ENCODE peak calls at places on chromosomes 1 and 21, in nine cellular contexts. One of them, this sample, is unnamed.

GRCh38 chr1:165717918-165718515 is 19.7 kb upstream of the ALDH9A1 start:
- DNase-seq in A549: peak
- DNase-seq in astrocyte of the spinal cord: peak
- DNase-seq in spleen: no peak
- DNase-seq in ovary: no peak
- DNase-seq in IMR-90: peak
- DNase-seq in Peyer's patch: no peak
- DNase-seq in epithelial cell of esophagus: peak
- DNase-seq in ascending aorta: no peak
- DNase-seq in this sample: peak

GRCh38 chr1:113479713-113480676 is 89.7 kb downstream of the MAGI3 start:
- DNase-seq in ascending aorta: no peak
- DNase-seq in ovary: no peak
- DNase-seq in spleen: no peak
- DNase-seq in A549: peak
- DNase-seq in astrocyte of the spinal cord: peak
- DNase-seq in IMR-90: no peak
- DNase-seq in Peyer's patch: peak
- DNase-seq in epithelial cell of esophagus: peak
- DNase-seq in this sample: peak

GRCh38 chr1:42777860-42778259 is 6.9 kb upstream of the TMEM269 start:
- DNase-seq in IMR-90: peak
- DNase-seq in spleen: no peak
- DNase-seq in astrocyte of the spinal cord: peak
- DNase-seq in Peyer's patch: no peak
- DNase-seq in ascending aorta: no peak
- DNase-seq in ovary: no peak
- DNase-seq in A549: peak
- DNase-seq in epithelial cell of esophagus: peak
- DNase-seq in this sample: peak

GRCh38 chr1:55204997-55205396 is 10.2 kb downstream of the USP24 start:
- DNase-seq in A549: no peak
- DNase-seq in Peyer's patch: no peak
- DNase-seq in ascending aorta: no peak
- DNase-seq in astrocyte of the spinal cord: no peak
- DNase-seq in spleen: no peak
- DNase-seq in IMR-90: no peak
- DNase-seq in epithelial cell of esophagus: no peak
- DNase-seq in ovary: no peak
- DNase-seq in this sample: no peak

GRCh38 chr1:245279346-245279745 is 124.6 kb downstream of the KIF26B start:
- DNase-seq in astrocyte of the spinal cord: no peak
- DNase-seq in IMR-90: no peak
- DNase-seq in ovary: no peak
- DNase-seq in ascending aorta: no peak
- DNase-seq in Peyer's patch: no peak
- DNase-seq in A549: no peak
- DNase-seq in spleen: no peak
- DNase-seq in epithelial cell of esophagus: no peak
- DNase-seq in this sample: no peak

GRCh38 chr1:214566158-214567104 is 15.0 kb upstream of the PTPN14 start:
- DNase-seq in epithelial cell of esophagus: peak
- DNase-seq in IMR-90: peak
- DNase-seq in astrocyte of the spinal cord: peak
- DNase-seq in spleen: no peak
- DNase-seq in ovary: no peak
- DNase-seq in ascending aorta: no peak
- DNase-seq in Peyer's patch: no peak
- DNase-seq in A549: peak
- DNase-seq in this sample: peak

GRCh38 chr1:113615425-113615824 is 143.9 kb downstream of the PHTF1 start:
- DNase-seq in IMR-90: peak
- DNase-seq in ovary: no peak
- DNase-seq in A549: no peak
- DNase-seq in epithelial cell of esophagus: peak
- DNase-seq in spleen: no peak
- DNase-seq in astrocyte of the spinal cord: peak
- DNase-seq in Peyer's patch: no peak
- DNase-seq in ascending aorta: no peak
- DNase-seq in this sample: peak

GRCh38 chr1:195096051-195096521 is 1512.2 kb downstream of the KCNT2 start:
- DNase-seq in Peyer's patch: no peak
- DNase-seq in spleen: no peak
- DNase-seq in IMR-90: no peak
- DNase-seq in ascending aorta: no peak
- DNase-seq in astrocyte of the spinal cord: no peak
- DNase-seq in A549: no peak
- DNase-seq in epithelial cell of esophagus: no peak
- DNase-seq in ovary: no peak
- DNase-seq in this sample: no peak

GRCh38 chr1:15409400-15410222 is at the start of gene EFHD2:
- DNase-seq in spleen: peak
- DNase-seq in ovary: peak
- DNase-seq in A549: peak
- DNase-seq in ascending aorta: peak
- DNase-seq in Peyer's patch: peak
- DNase-seq in epithelial cell of esophagus: peak
- DNase-seq in IMR-90: peak
- DNase-seq in astrocyte of the spinal cord: peak
- DNase-seq in this sample: peak

GRCh38 chr1:108591471-108591870 is 31.6 kb downstream of the EEIG2 start:
- DNase-seq in epithelial cell of esophagus: no peak
- DNase-seq in Peyer's patch: no peak
- DNase-seq in ascending aorta: peak
- DNase-seq in IMR-90: no peak
- DNase-seq in astrocyte of the spinal cord: no peak
- DNase-seq in spleen: no peak
- DNase-seq in ovary: no peak
- DNase-seq in A549: no peak
- DNase-seq in this sample: no peak
- TF ChIP-seq CTCF in epithelial cell of esophagus: no peak
- TF ChIP-seq CTCF in Peyer's patch: no peak
- TF ChIP-seq CTCF in ascending aorta: no peak
- TF ChIP-seq CTCF in IMR-90: no peak
- TF ChIP-seq CTCF in astrocyte of the spinal cord: no peak
- TF ChIP-seq CTCF in spleen: no peak
- TF ChIP-seq CTCF in ovary: no peak
- TF ChIP-seq CTCF in A549: no peak
- TF ChIP-seq CTCF in this sample: no peak

GRCh38 chr21:39182016-39182415 is 1.2 kb downstream of the PSMG1 start:
- DNase-seq in IMR-90: no peak
- DNase-seq in A549: no peak
- DNase-seq in ascending aorta: no peak
- DNase-seq in epithelial cell of esophagus: no peak
- DNase-seq in ovary: no peak
- DNase-seq in spleen: no peak
- DNase-seq in astrocyte of the spinal cord: no peak
- DNase-seq in Peyer's patch: no peak
- DNase-seq in this sample: no peak

GRCh38 chr21:39182484-39183271 is 573 bp downstream of the PSMG1 start:
- DNase-seq in spleen: no peak
- DNase-seq in epithelial cell of esophagus: peak
- DNase-seq in ascending aorta: peak
- DNase-seq in ovary: no peak
- DNase-seq in astrocyte of the spinal cord: peak
- DNase-seq in Peyer's patch: no peak
- DNase-seq in IMR-90: no peak
- DNase-seq in A549: peak
- DNase-seq in this sample: peak

GRCh38 chr21:39183272-39184049 is at the start of gene PSMG1:
- DNase-seq in IMR-90: peak
- DNase-seq in epithelial cell of esophagus: peak
- DNase-seq in ascending aorta: peak
- DNase-seq in Peyer's patch: peak
- DNase-seq in spleen: peak
- DNase-seq in A549: peak
- DNase-seq in astrocyte of the spinal cord: peak
- DNase-seq in ovary: peak
- DNase-seq in this sample: peak

GRCh38 chr21:39180429-39181019 is 2.7 kb downstream of the PSMG1 start:
- DNase-seq in Peyer's patch: no peak
- DNase-seq in A549: peak
- DNase-seq in ovary: no peak
- DNase-seq in astrocyte of the spinal cord: no peak
- DNase-seq in IMR-90: no peak
- DNase-seq in epithelial cell of esophagus: peak
- DNase-seq in spleen: no peak
- DNase-seq in ascending aorta: no peak
- DNase-seq in this sample: no peak

DNA sequence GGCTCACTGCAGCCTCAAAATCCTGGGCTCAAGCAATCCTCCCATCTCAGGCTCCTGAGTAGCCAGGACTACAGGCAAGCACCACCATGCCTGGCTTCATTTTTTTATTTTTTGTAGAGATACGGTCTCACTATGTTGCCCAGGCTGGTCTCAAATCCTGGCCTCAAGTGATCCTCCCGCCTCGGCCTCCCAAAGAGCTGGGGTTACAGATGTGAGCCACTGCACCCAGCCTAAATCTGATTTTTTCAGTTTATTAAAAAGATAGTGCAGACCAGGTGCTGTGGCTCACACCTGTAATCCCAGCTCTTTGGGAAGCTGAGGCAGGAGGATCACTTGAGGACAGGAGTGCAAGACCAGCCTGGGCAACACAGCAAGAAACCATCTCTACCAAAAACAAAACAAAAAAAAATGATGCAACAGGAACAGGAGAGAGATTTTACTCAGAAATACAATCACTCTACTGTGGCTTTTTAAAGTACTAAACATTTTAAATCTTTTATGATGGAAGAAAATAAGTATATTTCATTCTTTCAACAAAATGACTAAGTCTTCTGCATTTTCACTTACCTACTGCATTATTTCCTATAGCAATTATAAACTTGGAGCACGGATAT is 1.9 kb downstream of the PSMG1 start:
- DNase-seq in ovary: no peak
- DNase-seq in A549: no peak
- DNase-seq in spleen: no peak
- DNase-seq in IMR-90: no peak
- DNase-seq in ascending aorta: no peak
- DNase-seq in Peyer's patch: no peak
- DNase-seq in epithelial cell of esophagus: no peak
- DNase-seq in astrocyte of the spinal cord: no peak
- DNase-seq in this sample: no peak
- H3K4me3 ChIP-seq in ovary: no peak
- H3K4me3 ChIP-seq in A549: no peak
- H3K4me3 ChIP-seq in spleen: no peak
- H3K4me3 ChIP-seq in IMR-90: no peak
- H3K4me3 ChIP-seq in ascending aorta: no peak
- H3K4me3 ChIP-seq in Peyer's patch: no peak
- H3K4me3 ChIP-seq in epithelial cell of esophagus: no peak
- H3K4me3 ChIP-seq in astrocyte of the spinal cord: no peak
- H3K4me3 ChIP-seq in this sample: peak

DNA sequence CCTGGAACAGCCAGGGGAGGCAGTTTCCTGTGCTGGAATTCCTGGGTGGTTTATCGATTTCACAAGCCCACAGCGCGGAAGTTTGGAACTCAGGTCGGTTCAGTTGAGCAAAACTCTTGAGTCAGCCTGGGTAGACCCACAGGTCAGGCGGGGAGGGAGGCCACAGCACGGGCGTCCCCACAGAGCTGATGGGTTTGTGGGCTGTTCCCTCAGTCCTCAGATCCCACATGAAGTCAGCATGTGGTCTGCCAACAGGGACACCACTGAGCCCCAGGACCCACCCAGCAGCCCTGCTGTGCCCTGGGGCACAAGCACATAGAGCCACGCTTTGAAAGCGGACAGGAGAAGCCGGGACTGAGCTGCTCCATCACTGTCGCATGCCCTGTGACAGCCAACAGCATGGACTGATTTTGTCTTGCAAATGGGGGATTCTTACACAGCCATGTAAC is 17.4 kb downstream of the BMP8A start:
- DNase-seq in IMR-90: no peak
- DNase-seq in epithelial cell of esophagus: peak
- DNase-seq in A549: no peak
- DNase-seq in ascending aorta: no peak
- DNase-seq in Peyer's patch: no peak
- DNase-seq in astrocyte of the spinal cord: peak
- DNase-seq in ovary: peak
- DNase-seq in spleen: peak
- DNase-seq in this sample: peak
- TF ChIP-seq CTCF in IMR-90: no peak
- TF ChIP-seq CTCF in epithelial cell of esophagus: no peak
- TF ChIP-seq CTCF in A549: no peak
- TF ChIP-seq CTCF in ascending aorta: no peak
- TF ChIP-seq CTCF in Peyer's patch: no peak
- TF ChIP-seq CTCF in astrocyte of the spinal cord: no peak
- TF ChIP-seq CTCF in ovary: no peak
- TF ChIP-seq CTCF in spleen: no peak
- TF ChIP-seq CTCF in this sample: no peak

GRCh38 chr1:153611356-153611755 is 1.6 kb downstream of the S100A16 start:
- DNase-seq in ascending aorta: no peak
- DNase-seq in astrocyte of the spinal cord: no peak
- DNase-seq in ovary: no peak
- DNase-seq in Peyer's patch: no peak
- DNase-seq in spleen: no peak
- DNase-seq in A549: no peak
- DNase-seq in IMR-90: no peak
- DNase-seq in epithelial cell of esophagus: peak
- DNase-seq in this sample: no peak

GRCh38 chr1:153611024-153611352 is 1.9 kb downstream of the S100A16 start:
- DNase-seq in ascending aorta: no peak
- DNase-seq in epithelial cell of esophagus: peak
- DNase-seq in IMR-90: no peak
- DNase-seq in Peyer's patch: no peak
- DNase-seq in spleen: no peak
- DNase-seq in ovary: no peak
- DNase-seq in astrocyte of the spinal cord: peak
- DNase-seq in A549: peak
- DNase-seq in this sample: peak

GRCh38 chr1:153612755-153613331 is at the start of gene S100A16:
- DNase-seq in spleen: no peak
- DNase-seq in Peyer's patch: peak
- DNase-seq in A549: peak
- DNase-seq in IMR-90: peak
- DNase-seq in ovary: peak
- DNase-seq in ascending aorta: peak
- DNase-seq in astrocyte of the spinal cord: peak
- DNase-seq in epithelial cell of esophagus: peak
- DNase-seq in this sample: peak

GRCh38 chr1:153613406-153613805 is 469 bp upstream of the S100A16 start:
- DNase-seq in ascending aorta: no peak
- DNase-seq in astrocyte of the spinal cord: no peak
- DNase-seq in A549: no peak
- DNase-seq in spleen: no peak
- DNase-seq in Peyer's patch: no peak
- DNase-seq in IMR-90: no peak
- DNase-seq in ovary: no peak
- DNase-seq in epithelial cell of esophagus: no peak
- DNase-seq in this sample: no peak

DNA sequence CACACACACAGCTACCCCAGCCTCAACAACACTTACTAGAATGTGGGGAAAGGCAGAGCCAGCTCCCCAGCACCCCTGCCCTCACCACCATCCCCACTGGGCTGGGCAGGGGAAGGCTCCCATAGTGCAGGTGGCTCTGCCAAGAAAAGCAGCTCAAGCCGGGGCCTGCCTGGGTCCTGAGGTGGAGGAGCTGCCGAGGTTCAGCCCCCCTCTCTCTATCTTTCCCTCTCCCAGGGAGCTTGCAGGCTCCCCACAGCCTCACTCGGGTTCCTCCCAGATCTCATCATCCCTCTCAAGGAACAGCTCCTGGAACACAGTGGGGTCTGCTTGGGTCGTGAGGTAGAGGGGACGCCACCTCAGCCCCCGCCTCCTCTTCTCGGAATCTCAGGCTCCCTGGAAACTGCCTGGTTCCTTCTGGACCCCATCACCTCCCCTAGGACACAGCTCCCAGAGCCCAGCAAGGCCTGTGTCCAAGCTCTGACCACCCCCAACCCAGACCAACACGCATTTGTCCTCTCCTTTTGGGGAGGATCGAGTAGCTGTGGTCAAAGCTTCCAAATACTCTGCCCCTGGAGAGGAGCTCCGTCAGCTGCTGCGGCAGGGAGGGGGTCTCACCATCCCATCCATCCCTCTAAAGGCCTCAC is 704 bp downstream of the S100A16 start:
- DNase-seq in astrocyte of the spinal cord: peak
- DNase-seq in Peyer's patch: peak
- DNase-seq in ovary: peak
- DNase-seq in ascending aorta: no peak
- DNase-seq in IMR-90: no peak
- DNase-seq in spleen: peak
- DNase-seq in epithelial cell of esophagus: peak
- DNase-seq in A549: no peak
- DNase-seq in this sample: no peak
- H3K4me3 ChIP-seq in astrocyte of the spinal cord: peak
- H3K4me3 ChIP-seq in Peyer's patch: peak
- H3K4me3 ChIP-seq in ovary: peak
- H3K4me3 ChIP-seq in ascending aorta: peak
- H3K4me3 ChIP-seq in IMR-90: peak
- H3K4me3 ChIP-seq in spleen: peak
- H3K4me3 ChIP-seq in epithelial cell of esophagus: peak
- H3K4me3 ChIP-seq in A549: peak
- H3K4me3 ChIP-seq in this sample: peak

This sample was measured in fibroblast of pulmonary artery.